ENCODE peak calls at places on chromosomes 12 and 14, in six cellular contexts. Y, H, K, L, U and S are unnamed samples. For H3K27me3 and H3K9me3, the result is how much of the 10 kb centered on the place peaks cover.

GRCh38 chr14:30874120-30874998 is at the start of gene COCH:
- DNase-seq in U (peak), H (peak), Y (no peak), L (no peak), K (no peak), S (peak)

GRCh38 chr14:37864128-37864527 is 268.7 kb downstream of the TTC6 start:
- DNase-seq in L (no peak), H (no peak), Y (no peak), K (no peak), U (no peak), S (no peak)

GRCh38 chr14:50031534-50032313 is 84.6 kb downstream of the VCPKMT start:
- DNase-seq in K (no peak), U (no peak), H (no peak), L (no peak), Y (no peak), S (no peak)

GRCh38 chr12:15956413-15957185 is 45.5 kb downstream of the DERA start:
- DNase-seq in H (no peak), Y (no peak), L (no peak), U (no peak), K (no peak), S (no peak)

GRCh38 chr14:35140718-35141581 is 18.6 kb downstream of the PRORP start:
- DNase-seq in L (no peak), U (no peak), Y (no peak), K (peak), H (no peak), S (no peak)

GRCh38 chr14:53011053-53011462 is 60.2 kb upstream of the FERMT2 start:
- DNase-seq in U (peak), L (no peak), K (peak), H (peak), Y (no peak), S (peak)

GRCh38 chr14:50045039-50045711 is 71.2 kb downstream of the VCPKMT start:
- DNase-seq in U (peak), H (peak), L (peak), Y (peak), K (peak), S (peak)

GRCh38 chr14:67815573-67816235 is 686 bp downstream of the ZFYVE26 start:
- DNase-seq in U (no peak), L (no peak), H (no peak), K (peak), Y (no peak), S (no peak)

GRCh38 chr14:100893760-100894159 is 9.8 kb downstream of the RTL1 start:
- DNase-seq in Y (no peak), U (no peak), H (no peak), L (no peak), K (no peak), S (no peak)

GRCh38 chr12:85829391-85829790 is 6.8 kb downstream of the RASSF9 start:
- DNase-seq in K (no peak), Y (no peak), U (no peak), L (no peak), H (no peak), S (no peak)

GRCh38 chr14:75986439-75986765 is 839 bp downstream of the IFT43 start:
- DNase-seq in H (no peak), L (no peak), K (no peak), U (no peak), Y (no peak), S (no peak)

GRCh38 chr14:92926931-92927330 is 4.0 kb downstream of the CHGA start:
- DNase-seq in K (no peak), Y (no peak), H (no peak), U (no peak), L (no peak), S (no peak)

GRCh38 chr12:107903377-107904061 is 129.0 kb downstream of the ASCL4 start:
- DNase-seq in Y (no peak), H (peak), U (peak), L (no peak), K (no peak), S (peak)

GRCh38 chr12:12072064-12072760 is 1.5 kb downstream of the BCL2L14 start:
- DNase-seq in H (no peak), K (no peak), L (no peak), Y (no peak), U (no peak), S (no peak)

GRCh38 chr12:42320796-42321195 is 5.1 kb downstream of the ZCRB1 start:
- DNase-seq in K (no peak), L (no peak), Y (no peak), H (no peak), U (no peak), S (no peak)

GRCh38 chr14:84493779-84494178 is 1036.2 kb upstream of the FLRT2 start:
- DNase-seq in L (no peak), K (peak), H (no peak), U (no peak), Y (no peak), S (no peak)

GRCh38 chr14:100709252-100709955 is 17.3 kb upstream of the DLK1 start:
- DNase-seq in L (no peak), K (peak), U (no peak), Y (no peak), H (no peak), S (no peak)

GRCh38 chr12:127360580-127360979 is 906.4 kb upstream of the TMEM132C start:
- DNase-seq in K (no peak), U (no peak), H (no peak), Y (no peak), L (no peak), S (no peak)

GRCh38 chr14:100062602-100063001 is 2.6 kb upstream of the EVL start:
- DNase-seq in H (no peak), K (no peak), U (no peak), L (no peak), Y (no peak), S (no peak)

GRCh38 chr12:24977060-24977459 is 28.2 kb upstream of the BCAT1 start:
- DNase-seq in U (no peak), Y (no peak), L (no peak), K (no peak), H (no peak), S (no peak)

GRCh38 chr12:47851303-47851952 is 31.7 kb upstream of the HDAC7 start:
- DNase-seq in K (no peak), U (no peak), Y (no peak), H (no peak), L (no peak), S (no peak)

GRCh38 chr12:10716704-10717315 is 6.3 kb downstream of the YBX3 start:
- DNase-seq in L (no peak), K (peak), U (peak), Y (no peak), H (peak), S (peak)

GRCh38 chr14:93042968-93043940 is 72.5 kb downstream of the ITPK1 start:
- DNase-seq in Y (no peak), H (peak), U (peak), K (peak), L (no peak), S (peak)

GRCh38 chr12:56763753-56764657 is 881 bp downstream of the HSD17B6 start:
- DNase-seq in Y (no peak), L (no peak), U (no peak), H (no peak), K (peak), S (no peak)

DNA sequence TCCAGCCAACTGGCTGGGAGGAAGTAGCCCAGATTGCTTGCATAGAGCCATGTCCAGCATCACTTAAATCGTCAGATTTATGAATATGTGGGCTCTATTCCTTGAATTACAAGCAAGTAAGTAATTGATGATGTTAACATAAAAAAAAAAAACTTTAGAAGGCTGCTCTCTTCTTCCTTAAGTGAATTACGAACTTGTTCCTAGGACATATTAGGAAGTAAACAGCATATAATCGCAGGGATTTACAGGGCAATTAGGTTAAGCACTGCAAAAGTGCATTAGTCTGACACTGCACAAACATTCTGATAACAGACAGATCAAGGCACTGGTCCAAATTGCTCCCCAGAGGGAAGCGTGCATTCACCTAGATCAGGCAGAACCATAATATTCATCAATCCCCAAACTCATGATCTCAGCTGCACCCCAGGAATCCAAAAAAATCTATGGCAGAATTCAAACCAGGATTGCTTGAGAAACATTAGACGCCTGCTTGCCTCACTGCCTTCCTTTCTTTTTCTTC is 293.2 kb downstream of the TMEM132D start:
- DNase-seq in Y (no peak), L (no peak), K (no peak), U (no peak), H (no peak), S (no peak)
- H3K4me3 ChIP-seq in Y (no peak), L (no peak), K (no peak), U (no peak), H (no peak), S (no peak)

GRCh38 chr12:89825591-89826449 is 117.2 kb upstream of the ATP2B1 start:
- DNase-seq in K (peak), U (no peak), L (no peak), H (no peak), Y (no peak), S (no peak)

GRCh38 chr12:89827592-89827991 is 119.0 kb upstream of the ATP2B1 start:
- DNase-seq in U (no peak), L (no peak), Y (no peak), H (no peak), K (no peak), S (no peak)

GRCh38 chr12:89824822-89825221 is 116.2 kb upstream of the ATP2B1 start:
- DNase-seq in K (no peak), L (no peak), Y (no peak), U (no peak), H (no peak), S (no peak)

GRCh38 chr12:89828575-89828974 is 119.9 kb upstream of the ATP2B1 start:
- DNase-seq in U (no peak), H (no peak), K (no peak), Y (no peak), L (no peak), S (no peak)

GRCh38 chr12:89826468-89826867 is 117.8 kb upstream of the ATP2B1 start:
- DNase-seq in Y (no peak), H (no peak), L (no peak), K (no peak), U (no peak), S (no peak)
- H3K27me3 ChIP-seq in Y (under half), H (under half), L (under half), K (under half), U (under half), S (under half)

DNA sequence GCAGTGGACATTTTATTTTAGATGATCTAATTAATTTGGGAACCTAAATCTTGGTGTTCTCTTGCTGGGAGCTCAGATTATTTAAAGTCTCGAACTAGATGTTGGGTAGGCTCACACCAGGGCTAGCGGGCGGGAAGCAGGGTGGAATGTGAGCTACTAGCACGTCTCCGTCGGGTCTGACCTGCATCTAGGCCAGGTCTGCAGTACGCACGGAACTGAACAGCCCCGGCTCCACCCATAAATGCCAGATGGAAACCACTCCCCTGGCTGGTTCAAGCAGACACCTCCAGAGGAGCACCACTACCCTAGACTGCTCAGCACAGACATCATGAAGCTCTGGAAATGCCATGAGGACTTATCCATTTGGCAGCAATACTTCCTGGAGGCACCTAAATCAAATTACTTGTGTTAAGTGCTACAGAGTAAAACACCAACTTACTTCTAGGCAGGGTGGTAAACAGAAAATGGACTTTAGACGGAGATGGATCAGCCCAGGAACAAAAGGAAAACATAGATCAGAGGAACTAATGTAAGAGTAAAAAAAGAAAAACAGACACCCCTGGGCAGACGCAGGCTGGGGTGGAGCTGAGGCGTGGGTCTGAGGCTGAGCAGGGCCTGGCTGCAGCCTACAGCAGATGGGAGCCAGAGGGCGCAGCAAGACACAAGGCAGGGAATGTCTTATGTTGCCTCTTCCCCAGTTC is 10.2 kb downstream of the ZNF605 start:
- DNase-seq in Y (no peak), L (no peak), H (no peak), K (no peak), U (no peak), S (no peak)
- H3K9me3 ChIP-seq in Y (under half), L (under half), H (half or more), K (under half), U (under half), S (under half)

GRCh38 chr14:104800600-104801283 is at the start of gene ZBTB42:
- DNase-seq in U (peak), L (peak), Y (peak), K (peak), H (peak), S (peak)

GRCh38 chr14:104799239-104799599 is 1.7 kb upstream of the ZBTB42 start:
- DNase-seq in Y (no peak), U (no peak), L (no peak), H (no peak), K (no peak), S (no peak)

GRCh38 chr14:104798300-104799238 is 2.3 kb upstream of the ZBTB42 start:
- DNase-seq in K (no peak), L (no peak), H (no peak), U (no peak), Y (no peak), S (no peak)

GRCh38 chr14:104801284-104802119 is 601 bp downstream of the ZBTB42 start:
- DNase-seq in L (no peak), U (no peak), K (no peak), H (peak), Y (no peak), S (no peak)

GRCh38 chr14:104799657-104800599 is 973 bp upstream of the ZBTB42 start:
- DNase-seq in L (peak), U (peak), K (peak), Y (peak), H (peak), S (peak)
- H3K4me3 ChIP-seq in L (peak), U (peak), K (peak), Y (peak), H (peak), S (peak)

GRCh38 chr12:124147030-124147429 is 147.9 kb upstream of the RFLNA start:
- DNase-seq in Y (no peak), K (no peak), H (no peak), L (no peak), U (no peak), S (no peak)
- H3K27me3 ChIP-seq in Y (under half), K (under half), H (under half), L (under half), U (under half), S (under half)

DNA sequence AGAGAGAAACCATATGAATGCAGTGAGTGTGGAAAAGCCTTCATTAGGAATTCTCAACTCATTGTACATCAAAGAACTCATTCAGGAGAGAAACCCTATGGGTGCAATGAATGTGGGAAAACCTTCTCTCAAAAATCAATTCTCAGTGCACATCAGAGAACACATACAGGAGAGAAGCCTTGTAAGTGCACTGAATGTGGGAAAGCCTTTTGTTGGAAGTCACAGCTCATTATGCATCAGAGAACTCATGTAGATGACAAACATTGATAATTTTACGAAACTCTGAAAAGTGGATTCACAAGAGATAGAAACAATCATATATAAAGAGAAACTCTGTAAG is 22.9 kb downstream of the ZNF268 start:
- DNase-seq in U (no peak), K (no peak), H (no peak), Y (no peak), L (no peak), S (no peak)
- H3K9me3 ChIP-seq in U (under half), K (under half), H (under half), Y (half or more), L (under half), S (half or more)

DNA sequence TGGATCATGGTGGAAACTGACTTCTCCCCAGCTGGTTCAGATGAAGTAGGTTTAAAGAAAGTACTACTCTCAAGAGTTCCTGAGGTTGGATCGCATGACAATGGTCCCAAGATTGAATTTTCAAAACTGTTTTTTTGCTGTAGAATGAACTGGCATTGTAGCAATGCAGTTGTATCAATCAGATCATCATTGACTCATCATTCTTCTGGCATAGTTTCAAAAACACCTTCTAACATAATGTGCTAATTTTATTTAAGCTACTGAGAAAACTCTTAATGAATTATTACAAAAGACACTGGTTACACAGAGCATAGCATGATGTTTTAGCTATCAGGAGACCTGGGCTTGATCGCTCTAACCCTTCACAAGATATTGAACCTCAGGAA is 384.5 kb upstream of the DCN start:
- DNase-seq in L (no peak), U (no peak), K (no peak), Y (no peak), H (no peak), S (no peak)
- H3K4me3 ChIP-seq in L (no peak), U (no peak), K (no peak), Y (no peak), H (no peak), S (no peak)

GRCh38 chr12:114664661-114665320 is 19.2 kb downstream of the TBX3 start:
- DNase-seq in U (no peak), K (no peak), Y (no peak), H (no peak), L (no peak), S (no peak)
- H3K27me3 ChIP-seq in U (under half), K (under half), Y (under half), H (under half), L (under half), S (under half)

GRCh38 chr12:132966676-132967415 is 10.7 kb upstream of the ZNF605 start:
- DNase-seq in U (no peak), Y (no peak), K (no peak), H (no peak), L (no peak), S (no peak)
- H3K9me3 ChIP-seq in U (under half), Y (under half), K (under half), H (under half), L (under half), S (under half)

GRCh38 chr12:109680521-109681030 is 33.0 kb upstream of the FAM222A start:
- DNase-seq in H (no peak), Y (no peak), U (no peak), L (no peak), K (no peak), S (no peak)
- H3K4me3 ChIP-seq in H (no peak), Y (no peak), U (no peak), L (no peak), K (no peak), S (no peak)